ENCODE peak calls at places on chromosomes 13 and 19, in six cellular contexts. A, R, T, J, M and G are unnamed samples.

GRCh38 chr19:49042177-49042576 is 1.5 kb upstream of the CGB5 start:
- DNase-seq in A (no peak), R (no peak), T (peak), J (no peak), M (no peak), G (no peak)

GRCh38 chr13:45873491-45874360 is 22.2 kb upstream of the SIAH3 start:
- DNase-seq in A (no peak), R (no peak), T (peak), J (peak), M (peak), G (no peak)

GRCh38 chr13:112106467-112107141 is 39.7 kb downstream of the SOX1 start:
- DNase-seq in A (no peak), R (no peak), T (no peak), J (no peak), M (no peak), G (no peak)

GRCh38 chr19:15439821-15440641 is 9.7 kb downstream of the WIZ start:
- DNase-seq in A (no peak), R (no peak), T (no peak), J (no peak), M (no peak), G (no peak)

GRCh38 chr13:33799950-33800592 is 17.9 kb upstream of the RFC3 start:
- DNase-seq in A (no peak), R (no peak), T (peak), J (peak), M (peak), G (no peak)

GRCh38 chr13:51000576-51001260 is 91.1 kb downstream of the RNASEH2B start:
- DNase-seq in A (no peak), R (peak), T (peak), J (no peak), M (peak), G (no peak)

GRCh38 chr19:19578241-19578640 is 40.2 kb downstream of the CILP2 start:
- DNase-seq in A (no peak), R (no peak), T (no peak), J (no peak), M (no peak), G (no peak)

GRCh38 chr13:60881507-60881906 is 484.5 kb downstream of the TDRD3 start:
- DNase-seq in A (no peak), R (no peak), T (no peak), J (no peak), M (no peak), G (no peak)

GRCh38 chr19:28330831-28331230 is 882.1 kb downstream of the UQCRFS1 start:
- DNase-seq in A (no peak), R (no peak), T (peak), J (peak), M (no peak), G (no peak)

GRCh38 chr19:15452111-15453047 is 2.6 kb upstream of the WIZ start:
- DNase-seq in A (no peak), R (peak), T (peak), J (peak), M (peak), G (peak)

GRCh38 chr13:104477256-104477655 is 1411.0 kb upstream of the SLC10A2 start:
- DNase-seq in A (no peak), R (no peak), T (no peak), J (no peak), M (no peak), G (no peak)

GRCh38 chr13:30033681-30034447 is 183.4 kb upstream of the UBL3 start:
- DNase-seq in A (no peak), R (peak), T (peak), J (no peak), M (peak), G (no peak)

GRCh38 chr19:11264452-11265176 is 2.3 kb upstream of the DOCK6 start:
- DNase-seq in A (no peak), R (no peak), T (no peak), J (no peak), M (no peak), G (peak)

GRCh38 chr13:45718063-45718462 is 15.9 kb downstream of the CBY2 start:
- DNase-seq in A (no peak), R (no peak), T (peak), J (peak), M (peak), G (no peak)

GRCh38 chr19:16571283-16571682 is 932 bp downstream of the SLC35E1 start:
- DNase-seq in A (no peak), R (no peak), T (peak), J (no peak), M (peak), G (peak)

GRCh38 chr19:4449826-4450075 is 7.8 kb downstream of the UBXN6 start:
- DNase-seq in A (no peak), R (no peak), T (no peak), J (no peak), M (no peak), G (no peak)

GRCh38 chr19:11136400-11137101 is 19.0 kb downstream of the SPC24 start:
- DNase-seq in A (no peak), R (no peak), T (no peak), J (no peak), M (no peak), G (no peak)

GRCh38 chr19:50497030-50497420 is 14.0 kb downstream of the JOSD2 start:
- DNase-seq in A (no peak), R (no peak), T (no peak), J (no peak), M (no peak), G (peak)

GRCh38 chr19:4647676-4648644 is 8.6 kb downstream of the TNFAIP8L1 start:
- DNase-seq in A (no peak), R (no peak), T (no peak), J (no peak), M (no peak), G (no peak)

GRCh38 chr13:91719033-91719432 is 320.6 kb downstream of the GPC5 start:
- DNase-seq in A (no peak), R (no peak), T (peak), J (peak), M (no peak), G (no peak)

GRCh38 chr13:45280751-45281634 is 60.0 kb downstream of the TPT1 start:
- DNase-seq in A (peak), R (peak), T (peak), J (peak), M (peak), G (peak)

GRCh38 chr19:1063030-1063908 is 3.7 kb upstream of the ARHGAP45 start:
- DNase-seq in A (peak), R (no peak), T (peak), J (no peak), M (no peak), G (peak)

GRCh38 chr19:3670258-3670795 is 29.9 kb downstream of the PIP5K1C start:
- DNase-seq in A (no peak), R (peak), T (peak), J (no peak), M (peak), G (no peak)

GRCh38 chr13:89163081-89163480 is 1491.9 kb downstream of the SLITRK5 start:
- DNase-seq in A (no peak), R (no peak), T (no peak), J (no peak), M (no peak), G (no peak)

GRCh38 chr19:29804493-29804892 is 7.3 kb upstream of the CCNE1 start:
- DNase-seq in A (no peak), R (no peak), T (no peak), J (no peak), M (no peak), G (peak)

GRCh38 chr13:52599037-52599852 is 43.0 kb upstream of the HNRNPA1L2 start:
- DNase-seq in A (no peak), R (no peak), T (peak), J (no peak), M (peak), G (no peak)

GRCh38 chr13:80931766-80932165 is 590.8 kb upstream of the SPRY2 start:
- DNase-seq in A (no peak), R (no peak), T (no peak), J (no peak), M (no peak), G (no peak)